ENCODE peak calls at places on chromosomes 2 and 18, in eight cellular contexts. H, E, G, M, P, A, U and W are unnamed samples.

GRCh38 chr18:25685088-25685487 is 333.1 kb upstream of the ZNF521 start:
- DNase-seq in H (no peak), E (no peak), G (no peak), M (no peak), P (no peak), A (no peak), U (no peak), W (no peak)

GRCh38 chr2:136185991-136186771 is 68.2 kb upstream of the CXCR4 start:
- DNase-seq in H (no peak), E (no peak), G (no peak), M (no peak), P (no peak), A (no peak), U (no peak), W (no peak)

GRCh38 chr18:49933530-49933929 is 120.2 kb upstream of the ACAA2 start:
- DNase-seq in H (no peak), E (no peak), G (no peak), M (no peak), P (no peak), A (no peak), U (no peak), W (no peak)

GRCh38 chr18:55435592-55435991 is 152.4 kb downstream of the TCF4 start:
- DNase-seq in H (no peak), E (no peak), G (no peak), M (no peak), P (no peak), A (no peak), U (no peak), W (no peak)

GRCh38 chr2:218152172-218152571 is 14.6 kb downstream of the CXCR1 start:
- DNase-seq in H (no peak), E (no peak), G (no peak), M (no peak), P (no peak), A (no peak), U (no peak), W (no peak)

GRCh38 chr2:173388795-173389194 is 34.1 kb downstream of the CDCA7 start:
- DNase-seq in H (no peak), E (no peak), G (no peak), M (no peak), P (no peak), A (no peak), U (no peak), W (no peak)

GRCh38 chr2:141109633-141110032 is 1021.2 kb downstream of the LRP1B start:
- DNase-seq in H (no peak), E (no peak), G (peak; percentile 10), M (no peak), P (no peak), A (no peak), U (no peak), W (no peak)

GRCh38 chr2:157874997-157875719 is 972 bp downstream of the ACVR1 start:
- DNase-seq in H (peak; percentile 47), E (no peak), G (peak; percentile 9), M (peak; percentile 20), P (peak; percentile 8), A (peak; percentile 35), U (peak; percentile 74), W (peak; percentile 76)

GRCh38 chr2:118120001-118120400 is 31.7 kb downstream of the INSIG2 start:
- DNase-seq in H (no peak), E (no peak), G (no peak), M (no peak), P (no peak), A (no peak), U (peak; percentile 36), W (peak; percentile 30)

GRCh38 chr2:137865954-137866540 is 98.2 kb upstream of the HNMT start:
- DNase-seq in H (peak; percentile 22), E (no peak), G (peak; percentile 67), M (peak; percentile 2), P (peak; percentile 4), A (no peak), U (peak; percentile 35), W (peak; percentile 37)

GRCh38 chr2:204795156-204795555 is 249.9 kb downstream of the PARD3B start:
- DNase-seq in H (no peak), E (no peak), G (no peak), M (no peak), P (no peak), A (no peak), U (peak; percentile 33), W (peak; percentile 29)

GRCh38 chr18:21456428-21457178 is 143.9 kb downstream of the ESCO1 start:
- DNase-seq in H (no peak), E (no peak), G (no peak), M (no peak), P (no peak), A (no peak), U (no peak), W (no peak)

GRCh38 chr2:98487806-98488189 is 43.1 kb downstream of the INPP4A start:
- DNase-seq in H (peak; percentile 46), E (peak; percentile 55), G (peak; percentile 73), M (peak; percentile 57), P (peak; percentile 63), A (no peak), U (no peak), W (no peak)

GRCh38 chr2:147364597-147364996 is 480.2 kb upstream of the ACVR2A start:
- DNase-seq in H (no peak), E (no peak), G (no peak), M (no peak), P (peak; percentile 4), A (no peak), U (no peak), W (no peak)

GRCh38 chr2:74079522-74080341 is 68.0 kb downstream of the BOLA3 start:
- DNase-seq in H (no peak), E (peak; percentile 80), G (peak; percentile 35), M (no peak), P (peak; percentile 60), A (no peak), U (no peak), W (no peak)